ENCODE peak calls at places on chromosomes 11 and 22, in seven cellular contexts. B is NCI-H2081; H is GM10248; A is GM23248; K is Calu3; T is stimulated activated CD4-positive, alpha-beta T cell treated with anti-CD3 and anti-CD28 coated beads, TNF-alpha, amount 100 ng/mL, for 1 hour; L is endothelial cell. J is an unnamed sample.

GRCh38 chr22:37179126-37179470 is 8.9 kb downstream of the C1QTNF6 start:
- DNase-seq in H (no peak), T (no peak), K (no peak), L (no peak), A (no peak), B (no peak), J (no peak)

GRCh38 chr11:128956401-128957203 is 13.9 kb upstream of the TP53AIP1 start:
- DNase-seq in H (peak; percentile 59), A (peak; percentile 81), T (no peak), B (peak; percentile 79), K (peak; percentile 41), L (peak; percentile 57), J (peak; percentile 61)

GRCh38 chr11:126518130-126518995 is 162.9 kb downstream of the ST3GAL4 start:
- DNase-seq in A (no peak), B (no peak), T (no peak), L (no peak), K (no peak), H (no peak), J (no peak)

GRCh38 chr22:31086703-31087330 is 5.7 kb downstream of the SMTN start:
- DNase-seq in T (no peak), L (no peak), K (no peak), H (no peak), B (no peak), A (no peak), J (no peak)

GRCh38 chr11:119545978-119546915 is 123.3 kb upstream of the THY1 start:
- DNase-seq in T (no peak), H (no peak), A (no peak), B (no peak), L (no peak), K (no peak), J (no peak)

GRCh38 chr11:66015094-66015881 is 3.5 kb downstream of the CST6 start:
- DNase-seq in B (no peak), A (peak; percentile 61), K (peak; percentile 46), T (no peak), H (no peak), L (no peak), J (peak; percentile 31)

GRCh38 chr11:1887451-1888346 is 4.0 kb downstream of the PRR33 start:
- DNase-seq in A (no peak), T (no peak), L (no peak), H (no peak), K (no peak), B (no peak), J (no peak)

GRCh38 chr11:80136991-80137390 is 696.2 kb upstream of the TENM4 start:
- DNase-seq in K (no peak), L (no peak), H (no peak), B (no peak), T (no peak), A (peak; percentile 0), J (no peak)

GRCh38 chr11:35363246-35364100 is 55.9 kb downstream of the SLC1A2 start:
- DNase-seq in H (no peak), L (no peak), A (peak; percentile 72), B (no peak), K (no peak), T (no peak), J (no peak)

GRCh38 chr22:41417622-41418390 is 28.8 kb downstream of the TOB2 start:
- DNase-seq in T (no peak), A (peak; percentile 39), B (no peak), K (peak; percentile 63), L (no peak), H (no peak), J (no peak)

J was measured in amniotic stem cell.